ENCODE peak calls at places on chromosome 13, in five cellular contexts. One of them, this sample, is unnamed.

GRCh38 chr13:111152836-111153235 is 37.7 kb downstream of the ARHGEF7 start:
- DNase-seq in K562: peak
- DNase-seq in HCT116: peak
- DNase-seq in H1: no peak
- DNase-seq in SK-N-SH: peak
- DNase-seq in this sample: no peak

GRCh38 chr13:89951341-89951740 is 1396.1 kb upstream of the MIR17HG start:
- DNase-seq in K562: no peak
- DNase-seq in HCT116: no peak
- DNase-seq in H1: no peak
- DNase-seq in SK-N-SH: no peak
- DNase-seq in this sample: no peak

GRCh38 chr13:110340812-110341444 is 33.8 kb downstream of the COL4A2 start:
- DNase-seq in K562: no peak
- DNase-seq in HCT116: no peak
- DNase-seq in H1: no peak
- DNase-seq in SK-N-SH: no peak
- DNase-seq in this sample: no peak

GRCh38 chr13:30976041-30976440 is 43.6 kb downstream of the TEX26 start:
- DNase-seq in K562: no peak
- DNase-seq in HCT116: no peak
- DNase-seq in H1: no peak
- DNase-seq in SK-N-SH: no peak
- DNase-seq in this sample: no peak

GRCh38 chr13:99894105-99894504 is 77.5 kb downstream of the ZIC5 start:
- DNase-seq in K562: no peak
- DNase-seq in HCT116: no peak
- DNase-seq in H1: no peak
- DNase-seq in SK-N-SH: peak
- DNase-seq in this sample: no peak

GRCh38 chr13:106566682-106567420 is 1.1 kb downstream of the ARGLU1 start:
- DNase-seq in K562: peak
- DNase-seq in HCT116: no peak
- DNase-seq in H1: no peak
- DNase-seq in SK-N-SH: peak
- DNase-seq in this sample: peak

GRCh38 chr13:44197791-44198770 is 175.5 kb upstream of the SERP2 start:
- DNase-seq in K562: no peak
- DNase-seq in HCT116: no peak
- DNase-seq in H1: no peak
- DNase-seq in SK-N-SH: no peak
- DNase-seq in this sample: peak

GRCh38 chr13:51865838-51866237 is 4.1 kb downstream of the CCDC70 start:
- DNase-seq in K562: peak
- DNase-seq in HCT116: no peak
- DNase-seq in H1: no peak
- DNase-seq in SK-N-SH: no peak
- DNase-seq in this sample: no peak

GRCh38 chr13:99289674-99290337 is 17.4 kb downstream of the GPR183 start:
- DNase-seq in K562: no peak
- DNase-seq in HCT116: no peak
- DNase-seq in H1: no peak
- DNase-seq in SK-N-SH: no peak
- DNase-seq in this sample: no peak

GRCh38 chr13:114161644-114162532 is 17.2 kb upstream of the CFAP97D2 start:
- DNase-seq in K562: no peak
- DNase-seq in HCT116: no peak
- DNase-seq in H1: no peak
- DNase-seq in SK-N-SH: no peak
- DNase-seq in this sample: no peak

GRCh38 chr13:23472189-23472588 is 38.7 kb upstream of the SACS start:
- DNase-seq in K562: no peak
- DNase-seq in HCT116: no peak
- DNase-seq in H1: no peak
- DNase-seq in SK-N-SH: no peak
- DNase-seq in this sample: no peak

GRCh38 chr13:60282708-60283107 is 114.3 kb upstream of the TDRD3 start:
- DNase-seq in K562: no peak
- DNase-seq in HCT116: no peak
- DNase-seq in H1: no peak
- DNase-seq in SK-N-SH: no peak
- DNase-seq in this sample: no peak

GRCh38 chr13:23599083-23599925 is 29.1 kb downstream of the TNFRSF19 start:
- DNase-seq in K562: no peak
- DNase-seq in HCT116: no peak
- DNase-seq in H1: peak
- DNase-seq in SK-N-SH: no peak
- DNase-seq in this sample: no peak

GRCh38 chr13:110557610-110558305 is 3.8 kb downstream of the RAB20 start:
- DNase-seq in K562: no peak
- DNase-seq in HCT116: no peak
- DNase-seq in H1: no peak
- DNase-seq in SK-N-SH: no peak
- DNase-seq in this sample: no peak

GRCh38 chr13:39767791-39768564 is 112.5 kb downstream of the COG6 start:
- DNase-seq in K562: no peak
- DNase-seq in HCT116: no peak
- DNase-seq in H1: no peak
- DNase-seq in SK-N-SH: no peak
- DNase-seq in this sample: no peak

GRCh38 chr13:99605417-99606321 is 104.4 kb downstream of the TM9SF2 start:
- DNase-seq in K562: peak
- DNase-seq in HCT116: peak
- DNase-seq in H1: no peak
- DNase-seq in SK-N-SH: peak
- DNase-seq in this sample: peak

GRCh38 chr13:46603165-46603603 is 50.2 kb downstream of the LRCH1 start:
- DNase-seq in K562: peak
- DNase-seq in HCT116: no peak
- DNase-seq in H1: no peak
- DNase-seq in SK-N-SH: no peak
- DNase-seq in this sample: no peak

GRCh38 chr13:46388846-46389245 is 1.8 kb upstream of the RUBCNL start:
- DNase-seq in K562: no peak
- DNase-seq in HCT116: no peak
- DNase-seq in H1: no peak
- DNase-seq in SK-N-SH: no peak
- DNase-seq in this sample: no peak

GRCh38 chr13:109785141-109785891 is 1.1 kb downstream of the IRS2 start:
- DNase-seq in K562: no peak
- DNase-seq in HCT116: no peak
- DNase-seq in H1: no peak
- DNase-seq in SK-N-SH: peak
- DNase-seq in this sample: no peak

GRCh38 chr13:93200626-93201025 is 26.0 kb upstream of the GPC6 start:
- DNase-seq in K562: no peak
- DNase-seq in HCT116: no peak
- DNase-seq in H1: no peak
- DNase-seq in SK-N-SH: no peak
- DNase-seq in this sample: no peak

GRCh38 chr13:75550159-75550567 is 572 bp downstream of the UCHL3 start:
- DNase-seq in K562: peak
- DNase-seq in HCT116: peak
- DNase-seq in H1: no peak
- DNase-seq in SK-N-SH: peak
- DNase-seq in this sample: peak

GRCh38 chr13:68027311-68027710 is 797.2 kb upstream of the PCDH9 start:
- DNase-seq in K562: no peak
- DNase-seq in HCT116: no peak
- DNase-seq in H1: no peak
- DNase-seq in SK-N-SH: no peak
- DNase-seq in this sample: no peak

GRCh38 chr13:86591862-86592261 is 792.6 kb upstream of the SLITRK6 start:
- DNase-seq in K562: no peak
- DNase-seq in HCT116: no peak
- DNase-seq in H1: no peak
- DNase-seq in SK-N-SH: no peak
- DNase-seq in this sample: no peak
- TF ChIP-seq JUND in K562: no peak
- TF ChIP-seq JUND in HCT116: no peak
- TF ChIP-seq JUND in H1: no peak
- TF ChIP-seq JUND in SK-N-SH: no peak
- TF ChIP-seq JUND in this sample: no peak

DNA sequence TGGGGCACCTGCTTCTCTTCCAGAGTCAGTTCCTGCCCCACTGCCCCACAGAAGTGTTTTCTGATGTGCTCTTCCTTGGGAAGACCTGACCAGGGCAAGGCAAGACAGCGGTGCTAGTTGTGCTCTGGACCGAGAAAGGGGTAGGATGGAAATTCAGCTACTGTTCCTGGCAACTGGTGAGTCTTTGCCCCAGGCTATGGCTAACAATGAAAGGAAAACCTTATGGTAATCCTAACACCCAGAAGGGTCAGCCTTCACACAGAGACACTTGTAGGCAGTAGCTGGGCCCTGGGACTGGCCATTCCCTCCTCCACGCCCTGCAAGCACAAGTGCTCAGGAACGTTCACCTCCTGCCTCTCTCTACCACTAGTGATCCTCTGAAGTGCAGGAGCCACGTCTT is 9.6 kb upstream of the CYSLTR2 start:
- DNase-seq in K562: no peak
- DNase-seq in HCT116: no peak
- DNase-seq in H1: no peak
- DNase-seq in SK-N-SH: no peak
- DNase-seq in this sample: no peak
- TF ChIP-seq JUND in K562: no peak
- TF ChIP-seq JUND in HCT116: no peak
- TF ChIP-seq JUND in H1: no peak
- TF ChIP-seq JUND in SK-N-SH: no peak
- TF ChIP-seq JUND in this sample: no peak

DNA sequence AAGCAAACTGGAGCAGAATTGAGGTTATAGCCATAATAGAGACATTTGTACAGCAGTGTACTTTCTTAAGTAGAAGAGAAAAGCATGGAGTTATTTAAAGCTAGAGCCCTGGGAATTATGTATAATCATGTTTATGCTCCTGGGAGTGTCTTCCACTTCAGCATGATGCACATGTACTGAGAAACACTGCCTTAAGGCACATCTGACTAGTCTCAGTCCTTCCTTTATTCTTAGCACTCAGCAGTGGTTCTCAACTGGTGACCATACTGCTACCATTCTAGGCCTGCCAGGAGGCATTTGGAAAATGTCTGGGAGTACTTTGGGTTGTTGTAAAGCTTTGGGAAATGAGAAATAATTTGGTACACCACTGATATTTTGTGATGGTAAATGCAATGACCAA is 45.8 kb downstream of the VWA8 start:
- DNase-seq in K562: no peak
- DNase-seq in HCT116: no peak
- DNase-seq in H1: no peak
- DNase-seq in SK-N-SH: no peak
- DNase-seq in this sample: no peak
- TF ChIP-seq JUND in K562: no peak
- TF ChIP-seq JUND in HCT116: no peak
- TF ChIP-seq JUND in H1: no peak
- TF ChIP-seq JUND in SK-N-SH: no peak
- TF ChIP-seq JUND in this sample: no peak

GRCh38 chr13:71316964-71317363 is 550.0 kb downstream of the DACH1 start:
- DNase-seq in K562: no peak
- DNase-seq in HCT116: no peak
- DNase-seq in H1: no peak
- DNase-seq in SK-N-SH: peak
- DNase-seq in this sample: no peak

GRCh38 chr13:71320452-71320851 is 546.6 kb downstream of the DACH1 start:
- DNase-seq in K562: peak
- DNase-seq in HCT116: no peak
- DNase-seq in H1: no peak
- DNase-seq in SK-N-SH: no peak
- DNase-seq in this sample: peak
- TF ChIP-seq JUND in K562: no peak
- TF ChIP-seq JUND in HCT116: no peak
- TF ChIP-seq JUND in H1: no peak
- TF ChIP-seq JUND in SK-N-SH: no peak
- TF ChIP-seq JUND in this sample: no peak

GRCh38 chr13:36862002-36862706 is 43.1 kb downstream of the RFXAP start:
- DNase-seq in K562: peak
- DNase-seq in HCT116: no peak
- DNase-seq in H1: no peak
- DNase-seq in SK-N-SH: no peak
- DNase-seq in this sample: no peak

GRCh38 chr13:36865265-36865664 is 46.2 kb downstream of the RFXAP start:
- DNase-seq in K562: no peak
- DNase-seq in HCT116: no peak
- DNase-seq in H1: no peak
- DNase-seq in SK-N-SH: no peak
- DNase-seq in this sample: no peak

GRCh38 chr13:36859259-36859658 is 40.2 kb downstream of the RFXAP start:
- DNase-seq in K562: no peak
- DNase-seq in HCT116: no peak
- DNase-seq in H1: no peak
- DNase-seq in SK-N-SH: no peak
- DNase-seq in this sample: no peak

GRCh38 chr13:36866232-36866631 is 47.2 kb downstream of the RFXAP start:
- DNase-seq in K562: no peak
- DNase-seq in HCT116: no peak
- DNase-seq in H1: no peak
- DNase-seq in SK-N-SH: no peak
- DNase-seq in this sample: no peak

GRCh38 chr13:36862722-36863121 is 43.7 kb downstream of the RFXAP start:
- DNase-seq in K562: no peak
- DNase-seq in HCT116: no peak
- DNase-seq in H1: no peak
- DNase-seq in SK-N-SH: no peak
- DNase-seq in this sample: no peak
- TF ChIP-seq JUND in K562: no peak
- TF ChIP-seq JUND in HCT116: no peak
- TF ChIP-seq JUND in H1: no peak
- TF ChIP-seq JUND in SK-N-SH: no peak
- TF ChIP-seq JUND in this sample: no peak

GRCh38 chr13:20826810-20827560 is 53.2 kb upstream of the EEF1AKMT1 start:
- DNase-seq in K562: no peak
- DNase-seq in HCT116: no peak
- DNase-seq in H1: no peak
- DNase-seq in SK-N-SH: no peak
- DNase-seq in this sample: no peak
- TF ChIP-seq JUND in K562: no peak
- TF ChIP-seq JUND in HCT116: no peak
- TF ChIP-seq JUND in H1: no peak
- TF ChIP-seq JUND in SK-N-SH: no peak
- TF ChIP-seq JUND in this sample: no peak

GRCh38 chr13:91153372-91153771 is 194.1 kb upstream of the MIR17HG start:
- DNase-seq in K562: no peak
- DNase-seq in HCT116: no peak
- DNase-seq in H1: no peak
- DNase-seq in SK-N-SH: no peak
- DNase-seq in this sample: no peak
- TF ChIP-seq JUND in K562: no peak
- TF ChIP-seq JUND in HCT116: no peak
- TF ChIP-seq JUND in H1: no peak
- TF ChIP-seq JUND in SK-N-SH: peak
- TF ChIP-seq JUND in this sample: no peak

GRCh38 chr13:26067601-26068000 is 15.8 kb upstream of the SHISA2 start:
- DNase-seq in K562: no peak
- DNase-seq in HCT116: no peak
- DNase-seq in H1: no peak
- DNase-seq in SK-N-SH: no peak
- DNase-seq in this sample: peak
- TF ChIP-seq JUND in K562: no peak
- TF ChIP-seq JUND in HCT116: no peak
- TF ChIP-seq JUND in H1: no peak
- TF ChIP-seq JUND in SK-N-SH: no peak
- TF ChIP-seq JUND in this sample: no peak

GRCh38 chr13:112977525-112977924 is 8.5 kb downstream of the MCF2L start:
- DNase-seq in K562: no peak
- DNase-seq in HCT116: no peak
- DNase-seq in H1: no peak
- DNase-seq in SK-N-SH: no peak
- DNase-seq in this sample: no peak
- TF ChIP-seq JUND in K562: no peak
- TF ChIP-seq JUND in HCT116: no peak
- TF ChIP-seq JUND in H1: no peak
- TF ChIP-seq JUND in SK-N-SH: no peak
- TF ChIP-seq JUND in this sample: no peak

GRCh38 chr13:66618702-66619101 is 611.4 kb downstream of the PCDH9 start:
- DNase-seq in K562: no peak
- DNase-seq in HCT116: peak
- DNase-seq in H1: no peak
- DNase-seq in SK-N-SH: peak
- DNase-seq in this sample: peak
- TF ChIP-seq JUND in K562: no peak
- TF ChIP-seq JUND in HCT116: no peak
- TF ChIP-seq JUND in H1: no peak
- TF ChIP-seq JUND in SK-N-SH: no peak
- TF ChIP-seq JUND in this sample: no peak